ENCODE peak calls at places on chromosomes 2 and 18, in four cellular contexts. A, N, F and Z are unnamed samples.

GRCh38 chr2:73004889-73005596 is 66.5 kb downstream of the SFXN5 start:
- DNase-seq in A (no peak), N (no peak), F (no peak), Z (no peak)

GRCh38 chr2:97739020-97739892 is 25.9 kb downstream of the ZAP70 start:
- DNase-seq in A (no peak), N (no peak), F (no peak), Z (no peak)

GRCh38 chr2:20326163-20326780 is 24.4 kb downstream of the PUM2 start:
- DNase-seq in A (peak; percentile 51), N (no peak), F (peak; percentile 58), Z (no peak)

GRCh38 chr18:23982154-23983071 is 32.1 kb upstream of the TTC39C start:
- DNase-seq in A (no peak), N (no peak), F (no peak), Z (no peak)

GRCh38 chr2:26922638-26923466 is 47.6 kb upstream of the MAPRE3 start:
- DNase-seq in A (peak; percentile 54), N (no peak), F (peak; percentile 69), Z (no peak)

GRCh38 chr2:193505620-193506019 is 1310.9 kb upstream of the TMEFF2 start:
- DNase-seq in A (no peak), N (no peak), F (no peak), Z (no peak)

GRCh38 chr2:206361407-206362045 is 81.8 kb upstream of the ADAM23 start:
- DNase-seq in A (no peak), N (no peak), F (no peak), Z (no peak)

GRCh38 chr18:33666915-33667314 is 88.9 kb downstream of the ASXL3 start:
- DNase-seq in A (no peak), N (no peak), F (no peak), Z (no peak)

GRCh38 chr18:31045599-31045998 is 3.1 kb upstream of the DSC3 start:
- DNase-seq in A (no peak), N (no peak), F (peak; percentile 9), Z (no peak)

GRCh38 chr2:67544286-67544685 is 147.2 kb downstream of the ETAA1 start:
- DNase-seq in A (no peak), N (no peak), F (no peak), Z (no peak)

GRCh38 chr18:42163316-42163715 is 208.3 kb downstream of the PIK3C3 start:
- DNase-seq in A (no peak), N (no peak), F (no peak), Z (no peak)

GRCh38 chr18:30016179-30016578 is 1026.4 kb downstream of the DSC3 start:
- DNase-seq in A (no peak), N (no peak), F (no peak), Z (no peak)

GRCh38 chr18:2978208-2978607 is 34.7 kb downstream of the LPIN2 start:
- DNase-seq in A (no peak), N (no peak), F (no peak), Z (no peak)

GRCh38 chr2:99442837-99443236 is 47.0 kb downstream of the REV1 start:
- DNase-seq in A (no peak), N (no peak), F (no peak), Z (no peak)

DNA sequence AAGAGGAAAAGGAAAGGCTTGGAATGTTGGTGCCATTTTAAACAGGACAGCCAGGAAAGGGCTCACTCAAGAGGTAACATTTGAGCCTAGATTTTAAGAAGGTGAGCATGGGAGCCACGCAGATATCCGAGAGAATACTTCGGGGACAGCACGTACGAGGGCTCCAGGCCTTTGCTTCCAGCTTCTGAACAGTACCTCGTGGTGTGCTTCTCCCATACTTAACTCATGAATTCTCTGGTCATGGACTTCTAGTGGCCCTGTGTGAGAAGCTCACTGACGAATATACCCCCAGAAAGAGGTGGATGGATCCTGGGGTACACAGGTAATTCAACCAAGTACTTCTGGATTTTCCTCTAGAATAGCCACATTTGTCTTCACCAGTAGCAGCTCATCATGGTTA is 2.7 kb upstream of the VIT start:
- DNase-seq in A (no peak), N (no peak), F (no peak), Z (no peak)
- TF ChIP-seq CBX5 in A (no peak), N (no peak), F (no peak), Z (no peak)

GRCh38 chr2:81650048-81650971 is 1345.8 kb upstream of the LRRTM1 start:
- DNase-seq in A (no peak), N (no peak), F (no peak), Z (no peak)
- TF ChIP-seq HDAC2 in A (no peak), N (no peak), F (no peak), Z (no peak)

DNA sequence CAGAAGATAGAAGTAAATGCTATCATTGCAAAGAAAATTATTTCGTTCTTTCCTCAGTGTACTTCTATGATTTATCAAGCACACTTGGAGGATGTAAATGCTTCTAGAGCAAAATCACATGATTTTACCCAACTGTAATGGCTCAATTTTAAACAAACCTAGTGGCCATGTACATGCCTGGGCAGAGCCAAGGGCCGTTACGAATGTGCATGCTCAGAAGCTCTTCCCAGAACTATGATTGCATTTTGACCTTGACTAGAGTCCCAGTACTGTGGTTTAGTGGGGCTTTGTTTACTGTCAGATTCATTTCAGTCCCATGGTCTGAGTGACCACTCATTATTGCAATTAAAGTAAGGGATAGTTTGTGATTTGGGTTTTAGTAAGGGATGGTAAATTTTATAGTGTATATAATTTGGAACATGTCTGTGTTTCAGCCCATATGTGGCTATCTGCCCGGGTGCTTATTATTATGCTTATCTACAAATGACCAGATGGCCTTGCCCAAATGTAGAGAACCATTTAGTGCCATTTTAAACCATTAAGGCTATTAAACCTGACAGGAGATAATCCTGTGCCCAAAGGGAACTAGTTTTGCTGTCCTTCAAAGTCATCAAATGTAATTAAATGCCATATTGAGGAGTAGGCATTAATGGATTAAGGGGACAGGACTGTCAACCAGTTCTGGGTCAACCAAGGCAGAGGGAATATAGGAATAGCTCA is 239.1 kb downstream of the ICOS start:
- DNase-seq in A (no peak), N (no peak), F (peak; percentile 34), Z (no peak)
- TF ChIP-seq CBX5 in A (no peak), N (no peak), F (no peak), Z (no peak)

GRCh38 chr2:69771461-69771860 is 29.5 kb downstream of the ANXA4 start:
- DNase-seq in A (no peak), N (no peak), F (no peak), Z (no peak)

GRCh38 chr2:69774984-69775982 is 33.3 kb downstream of the ANXA4 start:
- DNase-seq in A (no peak), N (no peak), F (no peak), Z (no peak)

GRCh38 chr2:69770193-69770702 is 28.3 kb downstream of the ANXA4 start:
- DNase-seq in A (peak; percentile 58), N (no peak), F (peak; percentile 68), Z (no peak)

GRCh38 chr2:69770747-69771146 is 28.8 kb downstream of the ANXA4 start:
- DNase-seq in A (no peak), N (no peak), F (no peak), Z (no peak)

GRCh38 chr2:69773201-69773600 is 31.3 kb downstream of the ANXA4 start:
- DNase-seq in A (no peak), N (no peak), F (no peak), Z (no peak)
- TF ChIP-seq HDAC2 in A (no peak), N (no peak), F (no peak), Z (no peak)

GRCh38 chr2:39631715-39632114 is 34.0 kb upstream of the TMEM178A start:
- DNase-seq in A (no peak), N (no peak), F (no peak), Z (no peak)
- TF ChIP-seq CBX5 in A (no peak), N (no peak), F (no peak), Z (no peak)

DNA sequence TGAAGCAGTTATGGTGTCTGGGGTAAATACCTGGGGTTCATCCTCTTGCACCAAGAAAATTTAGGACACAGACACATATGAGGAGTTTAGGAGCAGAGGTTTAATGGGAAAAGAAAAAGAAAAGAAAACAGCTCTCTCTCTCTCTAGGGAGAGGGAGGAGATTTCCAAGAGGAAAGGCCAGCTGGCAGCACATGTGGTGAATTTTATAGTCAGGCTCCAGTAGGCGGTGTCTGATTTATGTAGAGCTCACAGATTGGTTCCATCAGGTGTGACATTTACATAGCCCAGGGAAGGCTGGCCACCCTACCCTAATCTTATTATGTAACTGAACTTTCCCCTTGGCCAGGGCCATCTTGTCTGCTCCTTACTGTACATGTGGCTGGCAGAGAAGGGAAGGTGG is 297.5 kb upstream of the RGPD4 start:
- DNase-seq in A (no peak), N (no peak), F (no peak), Z (no peak)
- TF ChIP-seq HDAC2 in A (no peak), N (no peak), F (no peak), Z (no peak)